ENCODE peak calls at places on chromosomes 11 and 22, in four cellular contexts. Q, L, V and D are unnamed samples. For H3K27me3, the result is how much of the 10 kb centered on the place peaks cover.

GRCh38 chr11:133531971-133532651 is at the start of gene OPCML:
- DNase-seq in Q (no peak), L (no peak), V (no peak), D (no peak)

GRCh38 chr11:75260396-75260795 is 19.8 kb downstream of the TPBGL start:
- DNase-seq in Q (no peak), L (no peak), V (no peak), D (no peak)

GRCh38 chr11:111330234-111330893 is 32.0 kb downstream of the POU2AF3 start:
- DNase-seq in Q (no peak), L (no peak), V (no peak), D (no peak)

GRCh38 chr11:110148775-110149744 is 55.9 kb downstream of the ZC3H12C start:
- DNase-seq in Q (no peak), L (no peak), V (no peak), D (no peak)

GRCh38 chr11:10858505-10859360 is 880 bp upstream of the ZBED5 start:
- DNase-seq in Q (peak), L (peak), V (peak), D (peak)

GRCh38 chr22:27215826-27216320 is 558.5 kb downstream of the MIAT start:
- DNase-seq in Q (no peak), L (no peak), V (no peak), D (no peak)

GRCh38 chr11:94776351-94777321 is 8.5 kb downstream of the AMOTL1 start:
- DNase-seq in Q (no peak), L (no peak), V (peak), D (no peak)

GRCh38 chr11:40037005-40037404 is 1422.4 kb downstream of the LRRC4C start:
- DNase-seq in Q (no peak), L (no peak), V (no peak), D (no peak)

GRCh38 chr11:77073328-77074001 is 6.7 kb downstream of the CAPN5 start:
- DNase-seq in Q (peak), L (peak), V (peak), D (no peak)

DNA sequence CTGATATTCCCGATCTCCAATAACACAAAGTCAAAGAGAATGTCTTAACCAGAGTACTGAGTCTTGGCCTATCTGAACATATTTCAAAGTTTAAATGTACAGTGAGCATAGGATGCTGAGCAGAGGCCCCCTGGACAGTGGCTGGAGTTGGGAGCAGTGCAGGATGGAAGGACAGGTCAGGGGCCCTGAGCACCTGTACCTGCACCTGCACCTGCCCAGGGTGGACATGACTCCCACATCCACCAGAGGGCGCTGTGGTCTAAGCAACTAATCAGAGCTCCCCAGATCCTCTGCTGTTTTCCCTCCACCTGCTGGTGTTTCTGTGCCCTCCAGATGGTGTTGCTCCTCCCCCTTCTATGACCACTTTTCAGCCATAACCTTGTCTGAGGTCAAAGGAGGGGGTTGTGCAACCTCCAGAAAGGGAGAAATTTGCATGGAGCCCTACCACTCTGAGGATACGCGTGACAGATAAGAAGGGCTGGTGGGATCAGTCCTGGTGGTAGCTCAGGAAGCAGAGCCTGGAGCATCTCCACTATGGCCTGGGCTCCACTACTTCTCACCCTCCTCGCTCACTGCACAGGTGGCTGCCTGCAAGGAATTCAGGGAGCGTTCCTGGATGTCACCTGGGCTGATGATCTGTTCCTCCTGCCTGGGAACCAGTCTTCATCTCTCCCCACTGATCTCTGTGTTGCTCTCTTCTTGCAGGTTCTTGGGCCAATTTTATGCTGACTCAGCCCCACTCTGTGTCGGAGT is 49.1 kb upstream of the VPREB1 start:
- DNase-seq in Q (peak), L (no peak), V (peak), D (peak)
- TF ChIP-seq CTCF in Q (peak), L (peak), V (peak), D (peak)

DNA sequence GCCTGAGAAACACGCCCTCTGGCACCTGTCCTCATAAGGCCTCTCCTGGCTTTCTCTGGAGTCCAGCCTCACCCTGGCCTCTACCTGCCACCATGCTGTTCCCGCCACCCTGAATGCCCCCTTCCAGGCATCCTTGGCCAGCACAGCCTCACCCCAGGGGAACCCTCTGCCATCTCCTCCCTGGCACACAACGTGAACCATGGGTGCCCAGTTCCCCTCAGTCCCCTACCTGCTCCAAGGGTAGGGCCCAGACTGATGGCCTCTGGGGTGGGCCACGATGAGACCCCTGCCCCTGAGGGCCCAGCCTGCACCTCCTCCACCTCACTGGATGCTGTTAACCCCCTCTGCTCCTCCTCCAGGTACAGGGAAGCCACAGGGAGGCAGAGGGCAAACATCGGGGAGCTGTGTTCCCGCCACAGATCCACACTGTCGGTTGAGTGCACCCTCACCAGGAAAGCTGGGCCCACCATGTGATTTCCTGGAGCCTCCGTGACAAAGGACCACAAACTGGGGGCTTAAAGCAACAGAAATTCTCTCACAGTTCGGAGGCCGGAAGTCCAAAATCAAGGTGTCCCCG is 169.6 kb downstream of the BRD1 start:
- DNase-seq in Q (no peak), L (no peak), V (no peak), D (no peak)
- H3K27me3 ChIP-seq in Q (under half), L (under half), V (under half), D (under half)

GRCh38 chr11:96178014-96178745 is 164.8 kb downstream of the MAML2 start:
- DNase-seq in Q (no peak), L (no peak), V (no peak), D (no peak)

GRCh38 chr11:96177132-96177531 is 165.9 kb downstream of the MAML2 start:
- DNase-seq in Q (no peak), L (no peak), V (no peak), D (no peak)

GRCh38 chr11:96173906-96174305 is 169.1 kb downstream of the MAML2 start:
- DNase-seq in Q (no peak), L (no peak), V (no peak), D (no peak)

GRCh38 chr11:96169250-96169649 is 173.7 kb downstream of the MAML2 start:
- DNase-seq in Q (no peak), L (no peak), V (no peak), D (no peak)

DNA sequence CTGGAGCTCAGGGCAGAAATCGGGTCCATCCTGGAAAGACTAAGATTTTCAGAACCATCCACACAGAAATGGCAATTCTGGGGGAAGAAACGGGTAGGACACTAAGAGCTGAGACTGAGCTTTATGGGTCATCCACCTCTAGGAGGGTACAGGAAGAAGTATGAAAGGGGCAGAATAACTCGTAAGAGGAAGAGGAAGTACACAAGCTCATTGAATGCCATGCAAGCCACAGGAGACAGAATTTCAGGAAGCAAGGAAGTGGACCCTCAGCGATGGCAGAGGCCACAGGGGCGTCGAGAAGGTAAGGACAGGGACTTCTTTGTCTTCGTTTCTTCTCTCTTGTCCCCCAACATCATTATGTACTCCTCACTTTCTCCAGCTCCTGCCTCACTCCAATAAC is 169.6 kb downstream of the MAML2 start:
- DNase-seq in Q (no peak), L (no peak), V (no peak), D (no peak)
- H3K27ac ChIP-seq in Q (no peak), L (no peak), V (no peak), D (no peak)

GRCh38 chr22:43159484-43160178 is 8.3 kb downstream of the TSPO start:
- DNase-seq in Q (no peak), L (no peak), V (no peak), D (no peak)
- TF ChIP-seq CTCF in Q (no peak), L (no peak), V (no peak), D (no peak)

DNA sequence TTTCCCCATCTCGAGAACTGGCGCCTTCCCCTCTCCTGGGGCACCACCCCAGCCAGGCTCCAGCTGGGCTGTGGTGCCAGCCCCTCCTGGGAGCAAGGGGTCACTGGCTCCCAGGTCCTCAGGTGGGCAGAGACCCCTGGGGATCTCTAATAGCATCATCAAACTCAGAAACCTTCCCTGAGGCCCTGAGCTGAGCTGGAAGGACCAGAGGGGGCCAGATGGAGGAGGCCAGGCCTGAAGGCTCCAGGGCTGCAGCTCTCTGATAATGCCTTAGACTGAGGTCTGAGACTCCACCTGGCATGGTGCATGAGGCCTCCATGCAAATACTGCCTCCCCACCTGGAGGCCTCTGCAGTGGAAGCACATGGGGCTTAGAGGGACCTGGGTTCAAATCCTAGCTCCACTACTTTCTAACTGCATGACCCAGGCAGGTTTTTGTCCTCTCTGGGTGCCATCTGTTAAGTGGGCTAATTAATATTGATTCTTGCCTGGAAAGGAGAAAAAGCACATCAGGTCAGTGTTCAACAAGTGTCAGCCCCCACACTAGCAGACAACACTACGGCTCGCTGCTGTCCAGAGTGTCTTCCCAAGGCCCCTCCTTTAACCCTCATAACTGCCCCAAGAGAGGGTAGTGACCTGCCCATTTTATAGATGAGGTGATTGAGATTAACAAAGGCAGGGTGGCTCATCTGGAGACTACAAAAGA is 1.5 kb downstream of the MAPK8IP1 start:
- DNase-seq in Q (no peak), L (no peak), V (no peak), D (no peak)
- H3K27me3 ChIP-seq in Q (under half), L (under half), V (under half), D (under half)

GRCh38 chr22:19495562-19496323 is 16.0 kb downstream of the CDC45 start:
- DNase-seq in Q (no peak), L (no peak), V (no peak), D (no peak)
- H3K27ac ChIP-seq in Q (no peak), L (no peak), V (no peak), D (no peak)

GRCh38 chr11:47445840-47446239 is 3.1 kb downstream of the RAPSN start:
- DNase-seq in Q (no peak), L (no peak), V (no peak), D (no peak)

GRCh38 chr11:47443817-47444216 is 5.1 kb downstream of the RAPSN start:
- DNase-seq in Q (no peak), L (no peak), V (no peak), D (no peak)

GRCh38 chr11:47441421-47441820 is 7.5 kb downstream of the RAPSN start:
- DNase-seq in Q (no peak), L (no peak), V (no peak), D (no peak)

GRCh38 chr11:47442514-47442913 is 6.4 kb downstream of the RAPSN start:
- DNase-seq in Q (no peak), L (no peak), V (peak), D (no peak)

DNA sequence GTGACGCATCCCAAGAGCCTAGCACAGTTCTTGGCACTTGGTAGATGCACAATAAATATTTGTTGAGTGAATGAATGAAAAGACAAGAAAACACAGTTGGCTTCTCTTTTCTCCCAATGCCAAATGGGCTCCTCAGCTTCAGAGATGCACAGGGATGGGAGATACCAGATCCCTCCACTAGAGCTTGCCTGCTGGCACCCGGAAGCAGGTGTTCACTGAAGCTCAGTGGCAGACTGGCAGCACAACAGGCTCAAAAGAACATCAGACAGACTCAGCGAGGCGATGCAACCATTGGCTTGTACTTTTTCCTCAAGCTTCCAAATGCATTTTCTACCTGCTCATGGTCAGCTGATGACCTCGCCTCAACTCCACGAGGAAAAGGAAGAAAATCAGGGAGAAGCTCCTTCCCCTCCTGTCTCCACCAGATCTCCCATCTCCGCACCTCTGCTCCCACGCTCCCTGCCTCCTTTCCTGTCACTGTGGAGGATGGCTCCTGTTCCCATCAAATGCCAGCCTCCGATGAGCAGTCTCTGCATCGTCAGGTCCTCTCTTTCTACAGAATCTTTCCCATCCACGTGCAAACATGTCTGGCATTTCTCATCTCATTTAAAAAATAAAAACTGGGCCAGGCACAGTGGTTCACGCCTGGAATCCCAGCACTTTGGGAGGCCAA is 5.8 kb downstream of the RAPSN start:
- DNase-seq in Q (no peak), L (no peak), V (no peak), D (no peak)
- TF ChIP-seq CTCF in Q (no peak), L (no peak), V (no peak), D (no peak)

GRCh38 chr11:119873761-119874421 is 144.9 kb upstream of the NECTIN1 start:
- DNase-seq in Q (no peak), L (no peak), V (no peak), D (no peak)

GRCh38 chr11:119875841-119876600 is 147.0 kb upstream of the NECTIN1 start:
- DNase-seq in Q (no peak), L (no peak), V (no peak), D (no peak)

GRCh38 chr11:119874660-119875238 is 145.7 kb upstream of the NECTIN1 start:
- DNase-seq in Q (no peak), L (no peak), V (no peak), D (no peak)

GRCh38 chr11:119876841-119877240 is 147.8 kb upstream of the NECTIN1 start:
- DNase-seq in Q (no peak), L (no peak), V (no peak), D (no peak)

DNA sequence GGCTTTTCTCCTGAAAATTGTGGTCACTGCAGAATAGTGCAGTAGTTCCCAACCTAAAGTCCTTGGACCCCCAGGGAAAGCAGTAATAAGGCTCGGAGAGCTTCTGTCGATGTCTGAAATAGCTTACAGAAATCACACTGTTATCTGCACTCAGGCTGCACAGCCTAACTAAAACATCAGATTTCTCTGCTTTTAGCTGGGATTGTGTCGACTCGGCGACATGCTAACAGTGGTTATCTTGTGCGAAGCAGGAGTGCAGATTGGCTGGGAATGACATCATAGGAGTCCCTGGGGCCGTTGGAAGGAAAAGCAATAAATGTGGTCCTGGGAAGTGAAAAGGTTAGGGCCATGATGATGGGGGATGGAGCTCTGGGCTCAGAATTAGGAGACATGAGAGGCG is 143.9 kb upstream of the NECTIN1 start:
- DNase-seq in Q (no peak), L (no peak), V (no peak), D (no peak)
- H3K27me3 ChIP-seq in Q (under half), L (under half), V (under half), D (under half)

DNA sequence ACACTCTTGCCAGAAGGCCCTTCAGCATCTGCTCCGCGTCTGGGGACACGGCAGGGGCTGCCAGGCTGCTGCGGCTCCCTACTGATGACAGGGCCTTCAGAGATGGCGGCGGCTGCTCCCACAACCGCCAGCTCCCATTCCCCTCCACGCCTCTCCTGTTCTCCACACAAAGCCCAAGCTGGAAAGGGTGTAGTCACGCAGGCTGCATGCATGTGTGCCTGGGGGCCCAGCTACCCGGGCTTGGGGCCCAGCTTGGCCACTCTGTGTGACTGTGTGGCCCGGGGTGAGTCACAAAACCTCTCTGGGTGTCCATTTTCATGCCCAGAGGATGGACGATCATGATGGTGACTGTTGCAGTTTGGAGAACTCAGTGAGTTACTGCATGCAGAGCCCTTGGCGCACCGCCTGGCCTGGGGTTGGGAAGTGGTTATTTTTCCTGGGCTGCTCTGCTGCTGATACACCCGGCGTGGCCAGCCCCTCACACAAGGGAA is 31.7 kb upstream of the PARVB start:
- DNase-seq in Q (no peak), L (no peak), V (no peak), D (no peak)
- H3K27ac ChIP-seq in Q (no peak), L (no peak), V (no peak), D (no peak)